ENCODE peak calls at places on chromosomes 3 and 15, in ten cellular contexts. N is AG09309, E is AG09319, J is adrenal gland, S is HepG2, W is Calu3, R is activated B cell treated with CpG ODN at 0.5 μM for 24 hours, Y is MM.1S, G is mesothelial cell of epicardium, H is cardiac fibroblast. A is an unnamed sample.
A peak's percentile ranks its signal among the peaks of the same experiment; 100 is the strongest.

GRCh38 chr15:33098082-33099058 is 96.1 kb downstream of the FMN1 start:
- DNase-seq in N (no peak), E (peak; percentile 62), J (no peak), S (no peak), W (no peak), R (no peak), Y (no peak), G (no peak), H (peak; percentile 86), A (no peak)

GRCh38 chr15:65086680-65087111 is 10.2 kb downstream of the KBTBD13 start:
- DNase-seq in N (no peak), E (no peak), J (no peak), S (no peak), W (no peak), R (no peak), Y (no peak), G (no peak), H (no peak), A (no peak)

GRCh38 chr3:156816794-156817741 is 9.1 kb upstream of the LEKR1 start:
- DNase-seq in N (peak; percentile 82), E (peak; percentile 92), J (peak; percentile 87), S (no peak), W (peak; percentile 99), R (peak; percentile 93), Y (peak; percentile 98), G (peak; percentile 85), H (peak; percentile 87), A (peak; percentile 76)

GRCh38 chr15:45763170-45763869 is 128.5 kb downstream of the SQOR start:
- DNase-seq in N (no peak), E (no peak), J (no peak), S (no peak), W (no peak), R (no peak), Y (no peak), G (no peak), H (no peak), A (no peak)

GRCh38 chr15:60535743-60536142 is 56.8 kb upstream of the ICE2 start:
- DNase-seq in N (no peak), E (no peak), J (no peak), S (no peak), W (no peak), R (no peak), Y (no peak), G (no peak), H (peak; percentile 23), A (no peak)

GRCh38 chr3:14235896-14236295 is 57.3 kb downstream of the LSM3 start:
- DNase-seq in N (no peak), E (no peak), J (no peak), S (no peak), W (no peak), R (no peak), Y (no peak), G (no peak), H (no peak), A (no peak)

GRCh38 chr15:79540551-79540950 is 108.4 kb downstream of the MINAR1 start:
- DNase-seq in N (no peak), E (no peak), J (no peak), S (no peak), W (no peak), R (no peak), Y (no peak), G (no peak), H (no peak), A (no peak)

GRCh38 chr3:101850327-101851048 is 1.2 kb downstream of the NFKBIZ start:
- DNase-seq in N (peak; percentile 52), E (no peak), J (no peak), S (no peak), W (no peak), R (no peak), Y (peak; percentile 75), G (no peak), H (peak; percentile 86), A (peak; percentile 36)

GRCh38 chr15:35713733-35714132 is 167.8 kb upstream of the DPH6 start:
- DNase-seq in N (peak; percentile 21), E (no peak), J (no peak), S (no peak), W (no peak), R (no peak), Y (no peak), G (no peak), H (peak; percentile 84), A (no peak)

GRCh38 chr3:16740531-16740930 is 135.3 kb upstream of the DAZL start:
- DNase-seq in N (no peak), E (peak; percentile 60), J (no peak), S (no peak), W (no peak), R (no peak), Y (no peak), G (no peak), H (peak; percentile 39), A (no peak)

GRCh38 chr3:160447544-160447943 is 2.0 kb downstream of the TRIM59 start:
- DNase-seq in N (no peak), E (no peak), J (no peak), S (no peak), W (no peak), R (no peak), Y (no peak), G (no peak), H (peak; percentile 72), A (no peak)

GRCh38 chr15:39079296-39079834 is 501.5 kb upstream of the THBS1 start:
- DNase-seq in N (no peak), E (no peak), J (no peak), S (no peak), W (peak; percentile 4), R (no peak), Y (no peak), G (no peak), H (peak; percentile 77), A (no peak)

GRCh38 chr15:100311099-100311751 is 30.6 kb downstream of the ADAMTS17 start:
- DNase-seq in N (no peak), E (no peak), J (no peak), S (no peak), W (no peak), R (no peak), Y (no peak), G (no peak), H (no peak), A (no peak)

GRCh38 chr15:66601521-66601920 is 35.7 kb upstream of the LCTL start:
- DNase-seq in N (no peak), E (no peak), J (no peak), S (no peak), W (no peak), R (no peak), Y (no peak), G (no peak), H (no peak), A (no peak)

GRCh38 chr3:10248184-10248983 is at the start of gene TATDN2:
- DNase-seq in N (peak; percentile 81), E (peak; percentile 89), J (peak; percentile 97), S (peak; percentile 95), W (peak; percentile 94), R (peak; percentile 88), Y (peak; percentile 100), G (peak; percentile 87), H (peak; percentile 97), A (peak; percentile 81)
- TF ChIP-seq CTCF in N (no peak), E (no peak), J (no peak), S (peak; percentile 33), W (no peak), R (no peak), Y (no peak), G (no peak), H (no peak), A (no peak)

DNA sequence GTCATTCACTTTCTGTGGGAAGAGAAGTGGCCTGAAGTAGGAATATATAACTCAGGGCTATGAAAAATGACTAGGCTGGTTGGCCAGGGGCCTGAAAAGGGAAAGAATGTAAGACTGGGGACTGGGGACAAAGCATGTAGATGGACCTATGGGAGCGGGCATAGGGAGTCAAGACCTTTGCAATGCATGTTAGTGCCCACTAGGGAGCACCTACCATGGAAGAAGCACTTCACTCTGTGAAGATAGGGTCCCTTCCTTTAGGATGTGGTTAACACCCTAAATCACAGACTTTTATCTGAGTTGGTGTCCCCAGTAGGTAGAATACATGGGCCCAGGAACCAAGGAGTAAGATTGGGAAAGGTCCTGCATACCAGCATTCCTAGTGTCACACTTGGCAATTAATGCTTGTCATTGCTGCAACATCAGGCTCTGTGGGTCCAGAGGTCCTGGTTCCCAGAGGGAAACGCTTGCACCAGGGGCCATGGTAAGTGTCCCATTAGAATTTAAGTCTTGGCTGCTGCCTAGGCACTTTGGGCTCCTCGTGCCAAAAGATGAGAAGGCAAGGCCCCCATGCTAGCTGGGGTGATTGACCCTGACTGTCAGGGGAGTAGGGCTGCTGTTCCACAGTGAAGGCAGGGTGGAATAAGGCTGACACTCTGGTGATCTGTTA is 79.6 kb downstream of the CRYGS start:
- DNase-seq in N (no peak), E (no peak), J (no peak), S (peak; percentile 16), W (no peak), R (no peak), Y (no peak), G (no peak), H (no peak), A (no peak)
- TF ChIP-seq CTCF in N (no peak), E (no peak), J (no peak), S (peak; percentile 44), W (no peak), R (no peak), Y (peak; percentile 32), G (no peak), H (no peak), A (no peak)

GRCh38 chr15:40282144-40282869 is 557 bp downstream of the ANKRD63 start:
- DNase-seq in N (no peak), E (no peak), J (no peak), S (peak; percentile 30), W (peak; percentile 59), R (peak; percentile 67), Y (no peak), G (peak; percentile 58), H (peak; percentile 24), A (peak; percentile 56)
- TF ChIP-seq CTCF in N (no peak), E (peak; percentile 21), J (no peak), S (peak; percentile 49), W (peak; percentile 65), R (no peak), Y (peak; percentile 51), G (no peak), H (no peak), A (peak; percentile 68)

GRCh38 chr3:168616901-168617300 is 521.2 kb upstream of the GOLIM4 start:
- DNase-seq in N (no peak), E (no peak), J (no peak), S (no peak), W (no peak), R (no peak), Y (no peak), G (no peak), H (no peak), A (no peak)

GRCh38 chr3:168618827-168619226 is 523.1 kb upstream of the GOLIM4 start:
- DNase-seq in N (no peak), E (no peak), J (no peak), S (no peak), W (no peak), R (no peak), Y (no peak), G (no peak), H (no peak), A (no peak)

GRCh38 chr3:168622795-168623194 is 527.1 kb upstream of the GOLIM4 start:
- DNase-seq in N (no peak), E (no peak), J (no peak), S (no peak), W (no peak), R (no peak), Y (no peak), G (no peak), H (no peak), A (no peak)

GRCh38 chr3:168624195-168624594 is 528.5 kb upstream of the GOLIM4 start:
- DNase-seq in N (no peak), E (no peak), J (no peak), S (no peak), W (no peak), R (no peak), Y (no peak), G (no peak), H (no peak), A (no peak)

GRCh38 chr3:168620854-168621253 is 525.1 kb upstream of the GOLIM4 start:
- DNase-seq in N (no peak), E (no peak), J (no peak), S (peak; percentile 41), W (peak; percentile 69), R (no peak), Y (peak; percentile 46), G (peak; percentile 41), H (peak; percentile 5), A (no peak)
- TF ChIP-seq CTCF in N (peak; percentile 25), E (peak; percentile 28), J (no peak), S (peak; percentile 80), W (peak; percentile 92), R (no peak), Y (peak; percentile 73), G (peak; percentile 6), H (peak; percentile 4), A (no peak)